ENCODE peak calls at places on chromosomes 16 and 17, in eight cellular contexts. H is activated CD8-positive, alpha-beta memory T cell treated with anti-CD3 and anti-CD28 coated beads for 24 hours; Y is MV-4-11; X is GM12891; N is skeletal muscle cell; S is NCI-H748 treated with DMSO at 0.1 percent for 48 hours; K is HCEC 1CT; Q is HTR-8/SVneo. R is an unnamed sample.

GRCh38 chr16:85466989-85467388 is 146.1 kb upstream of the GSE1 start:
- DNase-seq in H (no peak), Y (no peak), X (no peak), N (no peak), S (no peak), K (no peak), Q (no peak), R (no peak)

GRCh38 chr16:54335230-54335629 is 48.6 kb upstream of the IRX3 start:
- DNase-seq in H (no peak), Y (no peak), X (no peak), N (no peak), S (no peak), K (no peak), Q (no peak), R (no peak)

GRCh38 chr17:78343433-78344201 is 16.3 kb downstream of the SOCS3 start:
- DNase-seq in H (peak; percentile 82), Y (peak; percentile 44), X (no peak), N (no peak), S (no peak), K (no peak), Q (no peak), R (peak; percentile 52)

GRCh38 chr17:78040561-78041400 is 82.3 kb downstream of the TNRC6C start:
- DNase-seq in H (peak; percentile 65), Y (peak; percentile 77), X (peak; percentile 39), N (no peak), S (peak; percentile 45), K (peak; percentile 62), Q (peak; percentile 47), R (peak; percentile 64)

GRCh38 chr17:17179371-17179827 is 26.7 kb downstream of the PLD6 start:
- DNase-seq in H (peak; percentile 76), Y (no peak), X (no peak), N (no peak), S (no peak), K (no peak), Q (no peak), R (no peak)

GRCh38 chr16:63617990-63618763 is 1503.7 kb downstream of the CDH11 start:
- DNase-seq in H (no peak), Y (no peak), X (no peak), N (no peak), S (peak; percentile 17), K (no peak), Q (no peak), R (peak; percentile 31)

GRCh38 chr16:3496386-3496785 is 1.1 kb upstream of the C16orf90 start:
- DNase-seq in H (no peak), Y (no peak), X (no peak), N (no peak), S (no peak), K (no peak), Q (no peak), R (no peak)

GRCh38 chr17:37361543-37361942 is 14.2 kb upstream of the C17orf78 start:
- DNase-seq in H (no peak), Y (peak; percentile 17), X (no peak), N (no peak), S (no peak), K (no peak), Q (peak; percentile 86), R (no peak)

GRCh38 chr16:66267287-66268137 is 99.0 kb upstream of the CDH5 start:
- DNase-seq in H (peak; percentile 49), Y (no peak), X (no peak), N (no peak), S (no peak), K (no peak), Q (no peak), R (no peak)